ENCODE peak calls at places on chromosomes 3 and 15, in six cellular contexts. K is A549, Y is upper lobe of left lung, O is K562, C is GM12878, L is HepG2. W is an unnamed sample.

GRCh38 chr3:111596328-111596727 is 1.2 kb upstream of the ZBED2 start:
- ATAC-seq in K (no peak), Y (no peak), O (no peak), C (no peak), L (no peak), W (no peak)

GRCh38 chr3:152205097-152205593 is 63.6 kb upstream of the MBNL1 start:
- ATAC-seq in K (no peak), Y (peak; percentile 57), O (peak; percentile 68), C (peak; percentile 53), L (no peak), W (peak; percentile 25)

GRCh38 chr15:64692166-64692565 is 83.2 kb downstream of the RBPMS2 start:
- ATAC-seq in K (no peak), Y (peak; percentile 80), O (no peak), C (no peak), L (no peak), W (no peak)

GRCh38 chr3:53705774-53706173 is 140.4 kb downstream of the CHDH start:
- ATAC-seq in K (no peak), Y (no peak), O (no peak), C (no peak), L (no peak), W (no peak)

GRCh38 chr3:109033000-109033660 is 79.5 kb upstream of the GUCA1C start:
- ATAC-seq in K (no peak), Y (no peak), O (no peak), C (no peak), L (no peak), W (no peak)

GRCh38 chr3:105505167-105505566 is 138.5 kb downstream of the ALCAM start:
- ATAC-seq in K (no peak), Y (no peak), O (no peak), C (no peak), L (no peak), W (no peak)

GRCh38 chr3:177481329-177481728 is 284.0 kb upstream of the TBL1XR1 start:
- ATAC-seq in K (no peak), Y (no peak), O (no peak), C (no peak), L (no peak), W (no peak)

GRCh38 chr15:85044251-85044853 is 62.7 kb downstream of the PDE8A start:
- ATAC-seq in K (peak; percentile 52), Y (peak; percentile 71), O (peak; percentile 80), C (peak; percentile 88), L (peak; percentile 68), W (peak; percentile 41)

GRCh38 chr3:126101521-126101982 is 17.6 kb upstream of the SLC41A3 start:
- ATAC-seq in K (no peak), Y (no peak), O (peak; percentile 32), C (no peak), L (no peak), W (no peak)

GRCh38 chr3:25468866-25469319 is 40.8 kb downstream of the RARB start:
- ATAC-seq in K (peak; percentile 75), Y (peak; percentile 65), O (peak; percentile 43), C (no peak), L (peak; percentile 37), W (peak; percentile 83)

GRCh38 chr15:35822153-35822552 is 276.2 kb upstream of the DPH6 start:
- ATAC-seq in K (no peak), Y (no peak), O (no peak), C (no peak), L (no peak), W (no peak)

GRCh38 chr3:184672335-184672734 is 39.5 kb downstream of the MAGEF1 start:
- ATAC-seq in K (no peak), Y (no peak), O (peak; percentile 70), C (no peak), L (peak; percentile 62), W (no peak)

GRCh38 chr3:142904639-142905441 is 16.0 kb upstream of the PCOLCE2 start:
- ATAC-seq in K (peak; percentile 62), Y (no peak), O (peak; percentile 81), C (peak; percentile 79), L (peak; percentile 82), W (peak; percentile 36)

GRCh38 chr15:32823750-32824149 is 105.9 kb downstream of the GREM1 start:
- ATAC-seq in K (no peak), Y (no peak), O (no peak), C (no peak), L (no peak), W (no peak)

GRCh38 chr15:88904257-88904807 is 8.8 kb downstream of the MFGE8 start:
- ATAC-seq in K (peak; percentile 31), Y (no peak), O (no peak), C (peak; percentile 72), L (peak; percentile 66), W (no peak)

GRCh38 chr3:184597783-184598182 is 36.2 kb downstream of the EPHB3 start:
- ATAC-seq in K (no peak), Y (no peak), O (no peak), C (no peak), L (peak; percentile 23), W (no peak)

GRCh38 chr3:13012228-13012691 is 61.0 kb downstream of the IQSEC1 start:
- ATAC-seq in K (no peak), Y (peak; percentile 81), O (peak; percentile 3), C (peak; percentile 58), L (no peak), W (peak; percentile 75)

GRCh38 chr15:63857459-63857856 is 23.7 kb upstream of the HERC1 start:
- ATAC-seq in K (no peak), Y (no peak), O (no peak), C (no peak), L (peak; percentile 52), W (no peak)

GRCh38 chr3:164521139-164521538 is 557.2 kb downstream of the SI start:
- ATAC-seq in K (no peak), Y (no peak), O (no peak), C (no peak), L (no peak), W (no peak)

GRCh38 chr3:191100516-191100915 is 98.5 kb upstream of the OSTN start:
- ATAC-seq in K (no peak), Y (no peak), O (no peak), C (no peak), L (no peak), W (no peak)

GRCh38 chr3:72312339-72312738 is 527.4 kb upstream of the PROK2 start:
- ATAC-seq in K (no peak), Y (no peak), O (no peak), C (no peak), L (no peak), W (no peak)

GRCh38 chr3:10845240-10845761 is 29.3 kb downstream of the SLC6A11 start:
- ATAC-seq in K (no peak), Y (no peak), O (no peak), C (no peak), L (no peak), W (no peak)

GRCh38 chr15:35308802-35309201 is 223.7 kb upstream of the NANOGP8 start:
- ATAC-seq in K (no peak), Y (no peak), O (no peak), C (no peak), L (no peak), W (peak; percentile 24)

GRCh38 chr3:183895774-183896173 is 11.1 kb upstream of the PARL start:
- ATAC-seq in K (no peak), Y (no peak), O (no peak), C (no peak), L (no peak), W (no peak)

GRCh38 chr15:33013827-33014445 is 180.6 kb downstream of the FMN1 start:
- ATAC-seq in K (peak; percentile 94), Y (no peak), O (no peak), C (no peak), L (no peak), W (no peak)

GRCh38 chr3:150764607-150765366 is 1.8 kb upstream of the SIAH2 start:
- ATAC-seq in K (no peak), Y (no peak), O (no peak), C (no peak), L (no peak), W (no peak)
- TF ChIP-seq EP300 in K (no peak), Y (no peak), O (no peak), C (no peak), L (no peak), W (no peak)

GRCh38 chr15:95296626-95297025 is 1033.9 kb upstream of the NR2F2 start:
- ATAC-seq in K (peak; percentile 35), Y (no peak), O (no peak), C (peak; percentile 15), L (no peak), W (no peak)

GRCh38 chr15:95295311-95295710 is 1035.2 kb upstream of the NR2F2 start:
- ATAC-seq in K (no peak), Y (no peak), O (no peak), C (no peak), L (no peak), W (no peak)

GRCh38 chr15:95292790-95293450 is 1037.6 kb upstream of the NR2F2 start:
- ATAC-seq in K (no peak), Y (no peak), O (no peak), C (no peak), L (no peak), W (no peak)

GRCh38 chr15:95298729-95299128 is 1031.8 kb upstream of the NR2F2 start:
- ATAC-seq in K (no peak), Y (no peak), O (no peak), C (peak; percentile 59), L (no peak), W (no peak)

GRCh38 chr15:95295905-95296618 is 1034.4 kb upstream of the NR2F2 start:
- ATAC-seq in K (no peak), Y (no peak), O (no peak), C (no peak), L (no peak), W (no peak)
- TF ChIP-seq EP300 in K (no peak), Y (no peak), O (no peak), C (no peak), L (no peak), W (no peak)

GRCh38 chr3:30282052-30282708 is 324.2 kb upstream of the TGFBR2 start:
- ATAC-seq in K (peak; percentile 77), Y (no peak), O (no peak), C (no peak), L (no peak), W (peak; percentile 57)
- TF ChIP-seq EP300 in K (no peak), Y (no peak), O (no peak), C (no peak), L (no peak), W (no peak)

GRCh38 chr3:101228441-101228840 is 91.9 kb downstream of the IMPG2 start:
- ATAC-seq in K (no peak), Y (no peak), O (no peak), C (no peak), L (no peak), W (no peak)

GRCh38 chr3:101235048-101235447 is 85.3 kb downstream of the IMPG2 start:
- ATAC-seq in K (no peak), Y (no peak), O (no peak), C (no peak), L (no peak), W (no peak)

GRCh38 chr3:101224739-101225138 is 95.6 kb downstream of the IMPG2 start:
- ATAC-seq in K (no peak), Y (no peak), O (no peak), C (no peak), L (no peak), W (no peak)

GRCh38 chr3:101229681-101230080 is 90.7 kb downstream of the IMPG2 start:
- ATAC-seq in K (no peak), Y (no peak), O (no peak), C (no peak), L (peak; percentile 41), W (no peak)

DNA sequence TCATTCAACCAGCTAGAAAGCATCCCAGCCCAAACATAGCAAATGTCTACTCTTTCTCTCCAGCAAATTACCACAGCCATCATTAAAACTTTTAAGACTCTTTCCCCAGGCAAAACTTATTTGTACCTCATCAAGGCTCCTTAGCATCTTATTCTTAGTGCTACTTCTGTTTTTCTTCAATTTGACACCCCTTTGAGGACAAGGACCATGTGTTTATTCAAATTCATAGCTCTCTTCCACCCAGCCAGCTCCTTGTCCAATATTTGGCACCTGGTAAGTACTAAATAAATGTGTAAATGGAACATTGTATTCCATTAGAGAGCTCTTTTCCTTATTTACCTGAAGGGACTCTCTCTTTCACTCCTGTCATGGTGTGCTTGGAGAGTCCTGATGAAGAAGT is 89.8 kb downstream of the IMPG2 start:
- ATAC-seq in K (no peak), Y (no peak), O (no peak), C (no peak), L (no peak), W (no peak)
- TF ChIP-seq EP300 in K (no peak), Y (no peak), O (no peak), C (no peak), L (no peak), W (no peak)

W was measured in gastroesophageal sphincter.